ENCODE peak calls at places on chromosomes 11 and 22, in seven cellular contexts. M is K562, I is HepG2, P is transverse colon, R is GM12878, W is sigmoid colon, G is spleen. K is an unnamed sample. For H3K36me3, the result is how much of the 10 kb centered on the place peaks cover.

GRCh38 chr11:2825261-2825885 is 60.2 kb downstream of the CDKN1C start:
- DNase-seq in M (peak), I (peak), P (peak), R (no peak), W (peak), G (no peak), K (peak)

GRCh38 chr22:26713823-26714449 is 56.5 kb downstream of the MIAT start:
- DNase-seq in M (no peak), I (peak), P (no peak), R (no peak), W (no peak), G (no peak), K (no peak)

GRCh38 chr11:1749020-1749758 is 1.2 kb downstream of the IFITM10 start:
- DNase-seq in M (no peak), I (no peak), P (peak), R (no peak), W (no peak), G (peak), K (no peak)

GRCh38 chr11:2802389-2803185 is 83.0 kb downstream of the CDKN1C start:
- DNase-seq in M (no peak), I (no peak), P (peak), R (no peak), W (peak), G (peak), K (peak)

GRCh38 chr22:39349967-39350802 is at the start of gene SYNGR1:
- DNase-seq in M (no peak), I (no peak), P (no peak), R (no peak), W (no peak), G (peak), K (peak)

GRCh38 chr11:134724106-134724778 is 312.2 kb upstream of the B3GAT1 start:
- DNase-seq in M (no peak), I (no peak), P (no peak), R (no peak), W (no peak), G (peak), K (no peak)

GRCh38 chr11:15764948-15765347 is 591.4 kb downstream of the SOX6 start:
- DNase-seq in M (no peak), I (no peak), P (peak), R (no peak), W (no peak), G (no peak), K (no peak)

GRCh38 chr22:34760276-34761008 is 305.5 kb upstream of the ISX start:
- DNase-seq in M (no peak), I (no peak), P (no peak), R (no peak), W (no peak), G (no peak), K (no peak)

GRCh38 chr22:30488121-30488520 is 16.3 kb upstream of the SEC14L3 start:
- DNase-seq in M (no peak), I (no peak), P (no peak), R (no peak), W (no peak), G (no peak), K (no peak)

GRCh38 chr22:30486118-30486517 is 14.3 kb upstream of the SEC14L3 start:
- DNase-seq in M (no peak), I (no peak), P (no peak), R (no peak), W (no peak), G (no peak), K (no peak)

GRCh38 chr22:30486661-30487115 is 14.9 kb upstream of the SEC14L3 start:
- DNase-seq in M (no peak), I (no peak), P (no peak), R (no peak), W (no peak), G (no peak), K (peak)

GRCh38 chr22:30483169-30483568 is 11.4 kb upstream of the SEC14L3 start:
- DNase-seq in M (no peak), I (no peak), P (no peak), R (no peak), W (no peak), G (no peak), K (no peak)

GRCh38 chr22:30485362-30485988 is 13.7 kb upstream of the SEC14L3 start:
- DNase-seq in M (peak), I (peak), P (peak), R (peak), W (peak), G (peak), K (peak)
- TF ChIP-seq POLR2AphosphoS5 in M (no peak), I (no peak), P (no peak), R (no peak), W (no peak), G (peak), K (no peak)

DNA sequence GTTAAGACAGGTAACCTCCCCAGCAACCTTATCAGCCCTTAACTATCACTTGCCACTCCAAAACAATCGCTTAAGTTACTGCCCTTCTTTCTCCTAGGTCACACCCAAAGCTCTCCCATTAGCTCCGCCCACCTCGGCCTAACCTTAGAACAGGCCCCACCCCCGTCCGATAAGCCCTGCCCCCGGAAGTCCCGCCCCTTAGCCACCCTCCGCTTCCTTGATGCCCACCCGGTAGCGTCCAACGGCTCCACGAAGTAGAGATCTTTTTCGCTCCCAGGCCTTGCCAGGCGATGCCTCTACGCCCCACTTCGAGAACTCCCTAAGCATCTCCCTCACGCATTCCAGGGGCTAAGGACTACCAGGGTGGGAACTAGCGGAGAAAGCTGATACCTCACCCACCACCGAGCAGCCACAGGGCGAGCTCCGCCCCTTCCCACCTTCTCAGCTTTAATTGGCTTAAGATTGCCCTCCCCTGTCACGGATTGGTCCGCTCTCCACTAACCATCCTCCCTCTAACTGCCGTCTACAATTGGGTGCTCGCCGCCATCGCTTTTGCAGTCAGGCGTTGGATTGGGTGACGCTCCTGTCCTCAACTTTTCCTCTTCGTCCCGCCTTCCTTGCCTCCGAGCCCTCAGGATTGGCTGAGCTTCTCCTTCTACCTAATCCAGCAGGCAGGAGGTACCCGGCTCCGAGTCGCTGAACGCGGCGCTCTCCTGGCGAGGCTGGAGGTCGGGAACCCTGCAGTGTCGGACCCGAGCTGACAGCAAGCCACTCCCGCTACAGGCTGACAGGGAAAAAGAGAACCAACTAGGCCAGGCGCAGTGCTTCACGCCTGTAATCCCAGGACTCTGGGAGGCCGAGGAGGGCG is at the start of gene ZBTB3:
- DNase-seq in M (peak), I (peak), P (peak), R (peak), W (peak), G (peak), K (peak)
- H3K36me3 ChIP-seq in M (under half), I (under half), P (under half), R (under half), W (under half), G (under half), K (under half)

DNA sequence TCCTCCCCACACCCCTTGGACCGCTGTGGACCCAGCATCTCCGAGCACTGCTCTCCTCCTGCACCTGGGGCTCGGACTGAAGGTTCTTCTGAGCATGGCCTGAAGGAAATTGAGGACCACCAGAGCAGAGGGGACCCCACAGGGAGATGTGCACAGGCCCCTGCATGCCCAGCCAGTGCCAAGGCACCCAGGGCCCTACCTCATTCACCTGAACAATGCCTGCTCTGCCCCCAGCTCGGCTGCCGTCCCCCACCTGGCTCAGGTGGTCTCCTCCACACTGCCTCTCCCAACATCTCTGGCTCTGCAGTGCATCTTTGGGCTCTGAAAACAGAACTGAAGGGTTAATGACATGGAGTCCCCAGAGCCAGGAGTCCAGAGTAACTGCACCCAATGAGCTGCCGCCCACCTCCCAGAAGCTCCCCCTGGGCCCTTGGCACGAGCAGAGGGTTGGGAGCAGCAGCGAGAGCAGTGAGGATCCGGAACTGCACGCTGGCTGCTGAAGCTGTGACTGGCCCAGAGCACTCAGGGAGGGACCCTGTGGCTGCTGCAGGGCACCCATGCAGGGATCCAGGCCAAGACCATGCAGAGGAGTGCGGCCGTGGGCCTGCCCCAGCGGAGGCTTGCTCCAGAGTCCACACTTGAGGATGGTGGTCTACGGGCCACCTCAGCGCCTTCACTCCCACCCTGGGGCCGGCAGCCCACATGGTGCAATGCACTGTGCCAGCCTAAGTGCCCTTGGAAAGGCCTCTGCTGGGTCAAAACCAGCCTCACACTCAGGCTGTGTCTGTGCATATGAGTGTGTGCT is 686.0 kb downstream of the TBC1D22A start:
- DNase-seq in M (no peak), I (no peak), P (no peak), R (no peak), W (no peak), G (no peak), K (no peak)
- TF ChIP-seq POLR2A in M (no peak), I (no peak), P (no peak), R (no peak), W (no peak), G (no peak), K (no peak)

GRCh38 chr11:67369275-67369674 is 4.1 kb downstream of the CLCF1 start:
- DNase-seq in M (no peak), I (no peak), P (no peak), R (no peak), W (no peak), G (no peak), K (no peak)

GRCh38 chr11:67371199-67371548 is 2.2 kb downstream of the CLCF1 start:
- DNase-seq in M (no peak), I (no peak), P (no peak), R (no peak), W (no peak), G (no peak), K (no peak)

GRCh38 chr11:67368621-67369020 is 4.8 kb downstream of the CLCF1 start:
- DNase-seq in M (no peak), I (no peak), P (no peak), R (no peak), W (no peak), G (no peak), K (no peak)

GRCh38 chr11:67370351-67371076 is 2.9 kb downstream of the CLCF1 start:
- DNase-seq in M (no peak), I (no peak), P (no peak), R (no peak), W (peak), G (no peak), K (no peak)

GRCh38 chr11:67369801-67370284 is 3.6 kb downstream of the CLCF1 start:
- DNase-seq in M (no peak), I (no peak), P (no peak), R (no peak), W (peak), G (no peak), K (no peak)
- TF ChIP-seq POLR2AphosphoS5 in M (no peak), I (no peak), P (peak), R (no peak), W (peak), G (no peak), K (peak)

GRCh38 chr11:87325490-87325872 is 287.7 kb downstream of the TMEM135 start:
- DNase-seq in M (no peak), I (no peak), P (no peak), R (no peak), W (no peak), G (no peak), K (no peak)
- H3K36me3 ChIP-seq in M (under half), I (under half), P (under half), R (under half), W (under half), G (under half), K (under half)

GRCh38 chr11:130403301-130403804 is 25.1 kb downstream of the ADAMTS8 start:
- DNase-seq in M (no peak), I (no peak), P (peak), R (no peak), W (peak), G (no peak), K (no peak)
- TF ChIP-seq POLR2A in M (no peak), I (no peak), P (no peak), R (no peak), W (no peak), G (no peak), K (no peak)

GRCh38 chr22:46525681-46526483 is 11.5 kb downstream of the CELSR1 start:
- DNase-seq in M (no peak), I (no peak), P (no peak), R (no peak), W (no peak), G (no peak), K (peak)
- TF ChIP-seq POLR2AphosphoS5 in M (no peak), I (no peak), P (no peak), R (no peak), W (no peak), G (no peak), K (no peak)

DNA sequence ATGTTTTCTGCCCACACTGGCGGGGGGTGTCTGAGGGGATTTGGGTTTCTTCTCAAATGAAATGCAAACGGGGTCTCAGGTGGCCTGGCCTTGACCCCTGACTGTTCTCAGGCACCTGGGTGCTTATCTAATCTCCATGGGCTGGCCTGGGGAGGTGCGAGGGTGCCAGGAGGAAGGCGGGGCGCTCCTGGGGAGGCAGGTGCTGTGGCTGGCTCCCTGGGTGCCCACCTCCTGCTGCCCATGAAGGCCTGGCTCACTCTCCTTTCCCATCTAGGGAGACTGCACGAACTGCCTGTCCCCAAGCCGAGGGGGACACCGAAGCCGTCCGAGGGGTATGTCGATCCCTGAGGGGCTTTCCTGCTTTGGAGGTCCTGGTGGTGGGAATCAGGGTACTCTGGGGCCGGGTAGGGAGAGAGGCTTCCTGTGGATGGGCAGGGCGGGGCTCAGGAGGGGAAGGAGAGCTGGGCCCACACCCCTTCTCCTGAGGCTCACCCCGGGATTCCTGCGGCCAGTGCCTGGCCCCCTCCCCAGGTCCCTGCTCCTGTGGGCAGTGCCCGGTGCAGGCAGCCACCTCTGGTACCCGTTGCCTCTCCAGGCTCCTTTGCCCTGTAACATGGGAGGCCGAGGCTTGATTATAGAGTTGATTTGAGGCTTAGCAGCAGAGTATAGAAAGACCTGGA is 18.4 kb downstream of the MICALL1 start:
- DNase-seq in M (no peak), I (no peak), P (no peak), R (no peak), W (no peak), G (no peak), K (peak)
- H3K36me3 ChIP-seq in M (under half), I (under half), P (under half), R (under half), W (half or more), G (half or more), K (under half)

GRCh38 chr11:107567739-107568335 is 2.3 kb upstream of the ALKBH8 start:
- DNase-seq in M (no peak), I (no peak), P (no peak), R (no peak), W (no peak), G (no peak), K (no peak)

GRCh38 chr11:107566569-107566968 is 1.0 kb upstream of the ALKBH8 start:
- DNase-seq in M (no peak), I (no peak), P (no peak), R (no peak), W (no peak), G (no peak), K (no peak)

GRCh38 chr11:107563702-107564101 is 1.8 kb downstream of the ALKBH8 start:
- DNase-seq in M (peak), I (peak), P (peak), R (no peak), W (no peak), G (no peak), K (no peak)

GRCh38 chr11:107564877-107565218 is 687 bp downstream of the ALKBH8 start:
- DNase-seq in M (no peak), I (no peak), P (no peak), R (no peak), W (no peak), G (no peak), K (no peak)

DNA sequence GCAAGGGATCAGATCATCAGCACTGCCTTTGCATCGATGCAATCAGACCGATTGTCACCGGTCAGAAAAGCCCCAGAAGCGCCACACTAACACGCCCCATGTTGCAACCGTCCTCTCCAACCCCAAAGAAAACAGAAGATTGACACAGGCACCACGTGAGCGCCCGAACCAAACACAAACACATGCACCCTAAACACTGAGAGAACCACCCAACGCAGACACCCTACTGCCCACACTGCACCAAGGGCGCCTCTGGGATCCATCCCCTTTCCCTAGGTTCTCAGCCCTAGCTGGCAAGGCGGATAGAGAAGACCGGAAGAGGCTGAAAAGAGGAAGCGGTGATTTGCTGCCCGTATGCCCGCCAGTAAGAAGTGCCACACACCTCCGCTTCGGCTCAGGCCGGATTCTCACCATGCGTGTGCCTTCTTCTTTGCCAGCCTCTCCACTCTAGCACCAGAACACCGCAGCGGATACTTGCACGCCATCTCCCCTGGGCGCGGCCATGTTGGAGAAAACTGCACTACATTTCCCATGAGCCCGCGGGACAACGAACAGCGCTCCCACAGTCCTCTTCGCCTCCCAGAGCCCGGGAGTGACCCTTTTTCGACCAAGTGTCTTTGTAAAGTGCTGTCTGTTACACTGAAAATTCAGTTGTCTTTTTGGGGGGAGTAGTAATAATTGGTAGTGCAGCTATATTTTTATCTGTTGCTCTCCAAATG is at the start of gene ALKBH8:
- DNase-seq in M (peak), I (peak), P (peak), R (peak), W (peak), G (peak), K (peak)
- TF ChIP-seq POLR2A in M (peak), I (peak), P (no peak), R (peak), W (no peak), G (no peak), K (no peak)

GRCh38 chr11:108500169-108500568 is 2.0 kb upstream of the POGLUT3 start:
- DNase-seq in M (no peak), I (no peak), P (no peak), R (no peak), W (no peak), G (no peak), K (no peak)

GRCh38 chr11:108496643-108497256 is 1.4 kb downstream of the POGLUT3 start:
- DNase-seq in M (no peak), I (no peak), P (no peak), R (no peak), W (no peak), G (no peak), K (no peak)

GRCh38 chr11:108497317-108498045 is 703 bp downstream of the POGLUT3 start:
- DNase-seq in M (peak), I (peak), P (peak), R (peak), W (peak), G (peak), K (peak)

GRCh38 chr11:108498816-108499408 is 728 bp upstream of the POGLUT3 start:
- DNase-seq in M (no peak), I (no peak), P (peak), R (no peak), W (peak), G (no peak), K (no peak)

DNA sequence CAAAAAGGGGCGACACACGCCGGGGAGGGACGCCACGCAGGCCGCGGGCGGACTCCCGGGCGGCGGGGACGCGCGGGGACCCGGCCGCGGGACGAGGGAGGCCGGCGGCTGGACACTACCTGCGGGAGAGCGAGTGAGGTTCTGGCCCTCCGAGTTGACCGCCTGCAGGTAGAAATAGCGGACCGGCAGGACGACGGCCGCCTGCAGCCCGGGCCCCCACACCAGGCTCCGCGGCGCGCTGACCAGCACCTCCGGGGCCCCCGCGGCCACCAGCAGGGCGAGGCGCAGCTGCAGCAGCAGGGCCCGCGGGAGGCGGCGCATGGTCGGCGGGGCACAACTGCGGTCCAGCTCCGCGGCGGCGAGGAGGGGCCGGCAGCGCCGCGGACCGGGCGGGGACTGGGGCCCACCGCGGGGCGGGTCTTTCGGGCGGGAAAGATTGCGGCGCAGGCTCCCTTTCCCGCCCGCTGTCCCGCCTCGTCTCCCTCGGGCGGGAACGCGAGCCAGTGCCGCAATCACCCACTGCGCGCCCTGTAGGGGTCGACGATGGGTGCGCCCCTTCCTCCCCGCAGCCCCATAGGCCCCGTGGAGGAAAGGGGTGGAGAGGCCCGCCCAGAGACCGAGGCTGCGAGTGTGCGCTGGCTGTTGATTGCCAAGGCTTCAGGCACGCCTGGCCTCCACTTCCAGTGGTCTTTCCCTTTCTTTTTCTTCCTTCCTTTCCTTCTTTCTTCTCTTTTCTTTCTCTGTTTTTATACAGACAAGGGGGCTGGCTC is at the start of gene POGLUT3:
- DNase-seq in M (peak), I (peak), P (peak), R (no peak), W (peak), G (peak), K (peak)
- TF ChIP-seq POLR2AphosphoS5 in M (no peak), I (no peak), P (peak), R (no peak), W (no peak), G (peak), K (no peak)